ENCODE peak calls at places on chromosome 13, in five cellular contexts. R, E, K, D and W are unnamed samples.

GRCh38 chr13:66509176-66509575 is 721.0 kb downstream of the PCDH9 start:
- DNase-seq in R (no peak), E (no peak), K (no peak), D (no peak), W (no peak)

GRCh38 chr13:63435668-63436275 is 2020.1 kb upstream of the PCDH20 start:
- DNase-seq in R (peak), E (no peak), K (peak), D (no peak), W (no peak)

GRCh38 chr13:45331981-45332830 is 8.8 kb downstream of the TPT1 start:
- DNase-seq in R (peak), E (no peak), K (peak), D (no peak), W (no peak)

GRCh38 chr13:111623743-111624505 is 303.5 kb downstream of the TEX29 start:
- DNase-seq in R (no peak), E (no peak), K (no peak), D (no peak), W (no peak)

GRCh38 chr13:71786815-71787214 is 80.2 kb downstream of the DACH1 start:
- DNase-seq in R (no peak), E (no peak), K (no peak), D (no peak), W (no peak)

GRCh38 chr13:49584771-49585182 is 581 bp downstream of the RCBTB1 start:
- DNase-seq in R (no peak), E (no peak), K (no peak), D (no peak), W (no peak)

GRCh38 chr13:48775804-48776203 is 122.1 kb downstream of the CYSLTR2 start:
- DNase-seq in R (peak), E (no peak), K (peak), D (no peak), W (no peak)

GRCh38 chr13:60134376-60134775 is 29.4 kb downstream of the DIAPH3 start:
- DNase-seq in R (no peak), E (no peak), K (no peak), D (no peak), W (no peak)

GRCh38 chr13:24654741-24655140 is 25.5 kb upstream of the ATP12A start:
- DNase-seq in R (peak), E (no peak), K (no peak), D (no peak), W (no peak)

GRCh38 chr13:80132741-80133601 is 208.0 kb downstream of the SPRY2 start:
- DNase-seq in R (no peak), E (peak), K (no peak), D (peak), W (peak)

GRCh38 chr13:81986308-81986707 is 1645.4 kb upstream of the SPRY2 start:
- DNase-seq in R (no peak), E (no peak), K (no peak), D (no peak), W (no peak)

GRCh38 chr13:26509491-26509890 is 48.0 kb upstream of the WASF3 start:
- DNase-seq in R (no peak), E (no peak), K (no peak), D (no peak), W (no peak)

GRCh38 chr13:42047561-42048322 is 706 bp upstream of the DGKH start:
- DNase-seq in R (no peak), E (peak), K (no peak), D (peak), W (peak)

GRCh38 chr13:47397739-47398138 is 500.9 kb upstream of the HTR2A start:
- DNase-seq in R (no peak), E (no peak), K (no peak), D (no peak), W (no peak)

GRCh38 chr13:77349365-77349764 is 22.5 kb upstream of the MYCBP2 start:
- DNase-seq in R (no peak), E (no peak), K (no peak), D (no peak), W (no peak)

GRCh38 chr13:51619614-51620013 is 35.4 kb downstream of the WDFY2 start:
- DNase-seq in R (peak), E (no peak), K (peak), D (no peak), W (no peak)

GRCh38 chr13:84126671-84127171 is 244.4 kb upstream of the SLITRK1 start:
- DNase-seq in R (no peak), E (no peak), K (no peak), D (no peak), W (no peak)

GRCh38 chr13:50713849-50714248 is 129.6 kb downstream of the DLEU7 start:
- DNase-seq in R (peak), E (no peak), K (peak), D (no peak), W (no peak)

GRCh38 chr13:74452881-74453280 is 318.7 kb upstream of the KLF12 start:
- DNase-seq in R (no peak), E (no peak), K (no peak), D (no peak), W (no peak)

GRCh38 chr13:92719868-92720267 is 506.7 kb upstream of the GPC6 start:
- DNase-seq in R (no peak), E (no peak), K (no peak), D (no peak), W (no peak)

GRCh38 chr13:105920375-105920774 is 615.1 kb downstream of the EFNB2 start:
- DNase-seq in R (peak), E (no peak), K (no peak), D (no peak), W (no peak)

GRCh38 chr13:59873309-59873708 is 290.4 kb downstream of the DIAPH3 start:
- DNase-seq in R (no peak), E (no peak), K (no peak), D (no peak), W (no peak)

GRCh38 chr13:91930687-91931086 is 532.3 kb downstream of the GPC5 start:
- DNase-seq in R (no peak), E (no peak), K (no peak), D (no peak), W (no peak)

GRCh38 chr13:93249259-93249917 is 22.8 kb downstream of the GPC6 start:
- DNase-seq in R (peak), E (no peak), K (peak), D (no peak), W (no peak)

GRCh38 chr13:98098511-98098910 is 44.4 kb upstream of the FARP1 start:
- DNase-seq in R (peak), E (no peak), K (no peak), D (no peak), W (no peak)

GRCh38 chr13:27830010-27830409 is 37.7 kb downstream of the GSX1 start:
- DNase-seq in R (no peak), E (peak), K (no peak), D (peak), W (peak)